ENCODE peak calls at places on chromosomes 12 and 14, in five cellular contexts. B is Panc1, N is cardiac muscle cell, E is tibial artery, Z is ovary. T is an unnamed sample. For H3K27me3, the result is how much of the 10 kb centered on the place peaks cover.

GRCh38 chr14:33938131-33938949 is 12.5 kb downstream of the EGLN3 start:
- DNase-seq in Z (peak), E (peak), B (no peak), N (peak), T (no peak)

GRCh38 chr12:123714302-123714627 is 2.1 kb downstream of the ATP6V0A2 start:
- DNase-seq in E (no peak), B (no peak), N (no peak), Z (no peak), T (no peak)

GRCh38 chr12:119247007-119247719 is 68.4 kb downstream of the HSPB8 start:
- DNase-seq in B (no peak), Z (no peak), N (no peak), E (no peak), T (no peak)

GRCh38 chr14:22002860-22003284 is 329.3 kb upstream of the OR4E1 start:
- DNase-seq in Z (no peak), B (no peak), N (no peak), E (no peak), T (peak)

GRCh38 chr14:42192659-42193425 is 586.2 kb downstream of the LRFN5 start:
- DNase-seq in Z (no peak), N (peak), E (no peak), B (peak), T (no peak)

GRCh38 chr14:92582706-92583452 is 69.3 kb downstream of the RIN3 start:
- DNase-seq in E (no peak), B (no peak), N (no peak), Z (no peak), T (no peak)

GRCh38 chr12:52789637-52790426 is 6.1 kb downstream of the KRT3 start:
- DNase-seq in E (no peak), B (no peak), Z (no peak), N (no peak), T (no peak)

GRCh38 chr14:102897299-102898027 is 25.0 kb upstream of the AMN start:
- DNase-seq in N (no peak), Z (no peak), E (no peak), B (no peak), T (no peak)

GRCh38 chr14:91388551-91388975 is 29.1 kb downstream of the CCDC88C start:
- DNase-seq in Z (no peak), N (no peak), E (no peak), B (no peak), T (no peak)

GRCh38 chr12:28258998-28259397 is 68.7 kb downstream of the CCDC91 start:
- DNase-seq in B (no peak), N (no peak), Z (no peak), E (no peak), T (no peak)

GRCh38 chr12:116881325-116881866 is at the start of gene HRK:
- DNase-seq in N (peak), B (no peak), Z (no peak), E (no peak), T (no peak)

DNA sequence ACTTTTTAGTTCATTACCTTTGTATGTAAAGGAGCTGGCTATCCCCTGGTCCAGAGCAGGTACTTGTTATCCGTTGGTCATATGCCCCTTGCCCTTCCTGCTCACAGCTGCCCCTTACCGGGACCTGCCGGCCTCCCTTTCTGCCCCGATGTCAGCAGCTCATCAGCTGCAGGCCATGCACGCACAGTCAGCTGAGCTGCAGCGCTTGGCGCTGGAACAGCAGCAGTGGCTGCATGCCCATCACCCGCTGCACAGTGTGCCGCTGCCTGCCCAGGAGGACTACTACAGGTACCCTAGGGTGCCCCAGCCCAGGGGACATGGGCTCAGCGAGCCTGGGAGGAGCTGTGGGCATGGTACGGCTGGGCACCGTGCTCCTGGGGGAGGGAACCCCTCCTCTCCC is 2.3 kb upstream of the RNU7-1 start:
- DNase-seq in B (no peak), Z (peak), N (no peak), E (no peak), T (no peak)
- H3K27ac ChIP-seq in B (peak), Z (no peak), N (no peak), E (no peak), T (no peak)

GRCh38 chr14:36654185-36655053 is 7.2 kb upstream of the PAX9 start:
- DNase-seq in N (no peak), E (no peak), B (no peak), Z (no peak), T (no peak)

GRCh38 chr14:36655054-36655381 is 6.6 kb upstream of the PAX9 start:
- DNase-seq in N (no peak), Z (no peak), E (no peak), B (no peak), T (no peak)

GRCh38 chr14:36652542-36653201 is 9.0 kb upstream of the PAX9 start:
- DNase-seq in Z (no peak), N (no peak), E (no peak), B (no peak), T (no peak)

GRCh38 chr14:36655571-36655962 is 6.1 kb upstream of the PAX9 start:
- DNase-seq in N (no peak), E (no peak), B (no peak), Z (no peak), T (no peak)

DNA sequence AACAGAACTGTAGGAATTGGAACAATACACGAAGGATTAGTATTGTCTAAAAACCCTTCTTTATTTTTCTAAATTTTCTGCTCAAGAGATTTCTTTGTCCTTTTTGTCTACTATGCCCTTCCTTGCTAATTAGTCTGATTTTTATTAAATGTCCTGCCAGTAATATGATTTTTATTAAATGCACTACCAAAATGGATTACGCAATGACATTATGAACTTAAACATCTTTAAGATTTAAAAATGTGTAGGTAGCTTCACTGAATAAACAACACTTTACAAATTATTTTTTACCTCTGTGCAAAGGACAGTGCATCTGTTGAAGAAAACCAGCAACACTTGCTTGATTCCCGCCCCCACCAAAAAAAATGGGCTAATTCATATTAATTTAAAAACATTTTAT is 8.2 kb upstream of the PAX9 start:
- DNase-seq in B (no peak), E (no peak), N (no peak), Z (no peak), T (no peak)
- H3K27me3 ChIP-seq in B (under half), E (under half), N (half or more), Z (under half), T (half or more)

DNA sequence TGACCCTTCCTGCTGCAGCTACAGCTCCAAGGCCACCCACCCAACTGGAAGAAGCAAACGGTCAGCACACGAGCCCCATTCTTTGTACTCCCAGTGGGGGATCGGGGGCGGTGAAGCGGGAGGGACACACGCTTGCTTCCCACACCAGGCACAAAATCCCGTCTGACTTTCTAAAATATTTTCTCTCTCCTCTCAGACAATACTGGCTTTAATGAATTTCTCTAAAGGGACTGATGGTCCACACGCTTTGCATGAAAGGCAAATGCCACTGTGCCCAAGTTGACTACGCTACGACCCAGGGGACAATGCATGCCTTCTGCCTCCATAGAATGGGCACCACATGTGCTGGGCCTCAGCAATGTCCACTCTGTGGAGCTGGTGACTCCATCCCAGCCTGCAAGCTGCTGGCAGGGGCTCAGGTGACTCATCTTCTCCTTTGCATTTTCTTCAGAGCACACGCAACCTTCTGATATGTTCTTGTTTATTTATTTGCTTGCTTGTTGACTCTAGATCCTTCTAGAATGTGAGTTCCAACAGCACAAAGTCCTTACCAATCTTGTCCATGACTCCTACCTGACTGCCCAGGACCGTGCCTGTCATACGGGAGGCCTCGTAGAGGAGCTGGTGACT is 15.6 kb downstream of the SYNE3 start:
- DNase-seq in B (peak), N (peak), E (peak), Z (no peak), T (no peak)
- H3K27ac ChIP-seq in B (peak), N (peak), E (peak), Z (no peak), T (no peak)

GRCh38 chr12:131135786-131136538 is 182.3 kb downstream of the ADGRD1 start:
- DNase-seq in B (no peak), Z (peak), E (no peak), N (no peak), T (no peak)

GRCh38 chr12:131133015-131133905 is 179.6 kb downstream of the ADGRD1 start:
- DNase-seq in B (no peak), E (peak), N (peak), Z (peak), T (no peak)

GRCh38 chr12:131135311-131135785 is 181.6 kb downstream of the ADGRD1 start:
- DNase-seq in E (no peak), N (no peak), Z (no peak), B (no peak), T (no peak)

GRCh38 chr12:131133994-131134393 is 180.3 kb downstream of the ADGRD1 start:
- DNase-seq in B (no peak), E (no peak), N (no peak), Z (peak), T (no peak)

DNA sequence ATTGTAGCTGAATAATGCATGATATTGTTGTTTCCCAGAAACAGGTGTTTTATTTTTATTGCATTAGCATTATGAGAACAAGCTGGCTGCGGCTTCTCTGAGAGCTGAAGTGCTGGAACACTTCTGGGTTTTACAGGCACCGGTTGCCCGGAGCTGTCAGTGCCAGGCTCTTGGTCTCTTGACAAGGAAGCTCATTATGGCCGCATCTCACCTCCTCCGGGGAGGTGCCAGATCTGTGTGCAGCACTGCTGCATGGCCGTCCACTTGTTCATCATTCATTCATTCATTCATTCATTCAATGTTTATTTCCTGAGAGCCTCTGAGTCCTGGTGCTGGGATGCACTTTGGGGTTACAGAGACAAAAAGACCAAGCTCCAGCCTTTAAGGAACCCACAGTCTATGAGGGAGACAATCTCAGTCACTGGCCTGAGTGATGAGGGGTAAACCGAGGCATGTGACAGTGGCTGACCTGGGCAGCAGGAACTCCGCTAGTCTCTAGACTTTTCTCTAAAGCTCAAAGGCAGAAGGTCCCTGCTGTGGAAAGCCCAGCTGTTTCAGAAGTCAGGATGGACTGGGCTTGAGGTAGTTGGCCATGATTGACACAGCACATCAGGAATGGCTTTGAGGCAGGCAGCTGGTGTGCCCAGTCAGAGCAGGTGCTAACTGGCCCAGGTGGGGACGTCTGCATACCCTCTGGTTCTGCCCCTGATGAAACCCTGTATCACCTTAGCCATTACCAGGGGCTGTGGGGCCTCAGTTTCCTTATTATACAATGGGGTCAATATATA is 181.0 kb downstream of the ADGRD1 start:
- DNase-seq in N (no peak), Z (peak), E (no peak), B (no peak), T (no peak)
- H3K27me3 ChIP-seq in N (under half), Z (under half), E (under half), B (under half), T (under half)

DNA sequence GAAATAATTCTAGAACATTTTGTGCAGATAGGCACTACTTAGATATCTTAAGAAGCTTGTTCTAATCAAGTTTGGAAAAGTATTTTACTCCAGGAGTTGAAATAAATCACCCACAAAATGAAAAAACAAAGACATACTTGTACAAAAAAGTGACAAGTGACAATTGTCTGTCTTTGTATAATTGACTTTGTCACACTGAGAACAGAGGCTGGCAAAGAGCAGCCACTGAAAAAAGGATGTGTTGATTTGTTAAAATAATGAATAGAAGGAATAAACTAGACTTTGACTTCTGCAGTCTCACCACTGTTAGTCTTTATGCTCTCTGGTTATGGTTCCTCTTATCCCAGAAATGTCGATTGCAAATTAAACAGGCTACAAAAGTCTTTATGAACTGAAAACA is 77.6 kb downstream of the PTPRR start:
- DNase-seq in N (no peak), E (no peak), B (no peak), Z (no peak), T (no peak)
- H3K27ac ChIP-seq in N (no peak), E (no peak), B (no peak), Z (no peak), T (no peak)

GRCh38 chr12:48390026-48390425 is 39.3 kb upstream of the ZNF641 start:
- DNase-seq in N (peak), B (no peak), E (peak), Z (no peak), T (no peak)
- H3K27me3 ChIP-seq in N (under half), B (under half), E (under half), Z (under half), T (under half)

DNA sequence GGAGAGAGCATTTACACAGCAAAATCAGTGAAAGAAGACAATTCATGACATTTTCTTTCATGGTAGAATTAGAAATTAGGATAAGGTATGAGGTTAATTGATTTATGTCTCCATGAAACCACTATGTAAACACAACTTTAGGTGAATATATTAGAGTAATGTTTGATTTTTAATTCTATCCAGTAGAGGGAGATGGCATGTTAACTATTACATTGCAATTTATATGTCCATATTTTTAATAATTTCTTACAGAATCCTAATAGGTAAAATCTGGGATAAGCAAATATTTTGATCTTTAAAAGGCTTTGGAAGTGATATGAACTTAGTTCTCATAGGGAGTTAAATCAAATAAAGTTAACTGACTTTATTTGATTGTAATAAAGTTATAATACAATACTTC is 373.4 kb upstream of the PDE3A start:
- DNase-seq in B (no peak), Z (no peak), E (no peak), N (peak), T (no peak)
- H3K27ac ChIP-seq in B (no peak), Z (no peak), E (no peak), N (no peak), T (no peak)